ENCODE peak calls at places on chromosomes 12 and 14, in five cellular contexts. A is HL-60, K is lower lobe of right lung, L is heart left ventricle, S is activated gamma-delta T cell. X is an unnamed sample.

GRCh38 chr12:53751336-53752191 is at the start of gene CISTR:
- DNase-seq in S (peak), L (no peak), A (peak), K (peak), X (no peak)

GRCh38 chr12:108136697-108137096 is 7.6 kb downstream of the WSCD2 start:
- DNase-seq in S (no peak), K (no peak), L (no peak), A (no peak), X (no peak)

GRCh38 chr14:59175404-59175803 is 13.1 kb upstream of the DAAM1 start:
- DNase-seq in A (no peak), S (no peak), K (no peak), L (no peak), X (no peak)

GRCh38 chr12:89038831-89039509 is 313.3 kb downstream of the DUSP6 start:
- DNase-seq in A (peak), L (no peak), K (no peak), S (no peak), X (no peak)

GRCh38 chr14:72553161-72553560 is 340.7 kb downstream of the DPF3 start:
- DNase-seq in L (no peak), K (no peak), S (no peak), A (no peak), X (no peak)

GRCh38 chr14:105927661-105928060 is 401.3 kb downstream of the TMEM121 start:
- DNase-seq in A (no peak), K (peak), S (no peak), L (peak), X (peak)

GRCh38 chr14:89915114-89915878 is 39.2 kb downstream of the EFCAB11 start:
- DNase-seq in K (no peak), A (peak), S (no peak), L (no peak), X (no peak)

GRCh38 chr12:50419112-50419909 is 18.6 kb downstream of the LARP4 start:
- DNase-seq in L (no peak), A (no peak), K (no peak), S (no peak), X (no peak)

GRCh38 chr12:109763201-109763841 is 49.7 kb downstream of the FAM222A start:
- DNase-seq in K (peak), L (no peak), A (peak), S (no peak), X (peak)

GRCh38 chr14:61451491-61451890 is 130.1 kb downstream of the PRKCH start:
- DNase-seq in L (no peak), S (no peak), A (no peak), K (no peak), X (no peak)

GRCh38 chr14:28321475-28322244 is 444.9 kb upstream of the FOXG1 start:
- DNase-seq in A (no peak), S (no peak), L (no peak), K (no peak), X (no peak)

GRCh38 chr12:25767613-25768012 is 190.9 kb upstream of the RASSF8 start:
- DNase-seq in A (no peak), S (no peak), L (no peak), K (no peak), X (no peak)

GRCh38 chr14:51650721-51651387 is 856 bp upstream of the FRMD6 start:
- DNase-seq in A (no peak), S (no peak), K (peak), L (peak), X (no peak)

GRCh38 chr14:105466491-105467248 is 8.0 kb upstream of the CRIP2 start:
- DNase-seq in S (no peak), K (no peak), A (no peak), L (no peak), X (no peak)

GRCh38 chr12:116689586-116689985 is 48.3 kb downstream of the SPRING1 start:
- DNase-seq in A (no peak), S (no peak), L (no peak), K (no peak), X (no peak)

GRCh38 chr14:72532686-72533454 is 361.0 kb downstream of the DPF3 start:
- DNase-seq in S (no peak), L (no peak), K (no peak), A (no peak), X (no peak)

GRCh38 chr12:54040148-54040494 is 7.3 kb downstream of the HOXC5 start:
- DNase-seq in S (no peak), L (no peak), K (no peak), A (no peak), X (no peak)

GRCh38 chr14:102187044-102187443 is 47.3 kb downstream of the WDR20 start:
- DNase-seq in A (no peak), K (no peak), S (no peak), L (no peak), X (no peak)

GRCh38 chr12:118981285-118982201 is at the start of gene SRRM4:
- DNase-seq in S (no peak), K (peak), L (peak), A (no peak), X (no peak)

GRCh38 chr12:10067259-10067658 is 31.5 kb downstream of the CLEC1A start:
- DNase-seq in L (no peak), S (no peak), K (no peak), A (no peak), X (no peak)

GRCh38 chr12:16012086-16012485 is 101.0 kb downstream of the DERA start:
- DNase-seq in K (peak), L (peak), S (no peak), A (no peak), X (peak)

GRCh38 chr12:6700646-6701051 is at the start of gene PIANP:
- DNase-seq in L (peak), K (no peak), S (peak), A (no peak), X (peak)

GRCh38 chr12:108589028-108589839 is 8.7 kb downstream of the TMEM119 start:
- DNase-seq in K (no peak), S (no peak), A (no peak), L (no peak), X (peak)

GRCh38 chr12:109269428-109269827 is 39.7 kb downstream of the FOXN4 start:
- DNase-seq in S (no peak), L (no peak), K (no peak), A (no peak), X (no peak)